ENCODE peak calls at places on chromosome 18, in seven cellular contexts. N is transverse colon; U is mucosa of descending colon; Y is endodermal cell; I is lung; T is CD8-positive, alpha-beta T cell; Q is OCI-LY7. J is an unnamed sample.

GRCh38 chr18:13003466-13003896 is 12.3 kb downstream of the CEP192 start:
- DNase-seq in U (peak), T (no peak), Q (peak), I (no peak), Y (peak), N (no peak), J (no peak)

GRCh38 chr18:32372381-32373061 is 98.2 kb downstream of the GAREM1 start:
- DNase-seq in Q (no peak), Y (no peak), T (no peak), I (peak), U (peak), N (peak), J (peak)

GRCh38 chr18:35201502-35201901 is 39.3 kb upstream of the ZNF397 start:
- DNase-seq in Y (no peak), I (no peak), Q (no peak), T (no peak), U (no peak), N (no peak), J (no peak)

GRCh38 chr18:12639990-12640880 is 17.7 kb downstream of the SPIRE1 start:
- DNase-seq in I (no peak), Q (no peak), U (no peak), T (no peak), Y (no peak), N (no peak), J (no peak)

GRCh38 chr18:41144444-41144843 is 810.6 kb upstream of the PIK3C3 start:
- DNase-seq in Y (no peak), I (no peak), T (no peak), N (no peak), Q (no peak), U (no peak), J (no peak)

GRCh38 chr18:32049393-32050161 is 31.0 kb downstream of the RNF125 start:
- DNase-seq in Y (no peak), N (peak), Q (peak), T (peak), U (peak), I (peak), J (peak)

GRCh38 chr18:26956894-26957293 is 91.4 kb upstream of the AQP4 start:
- DNase-seq in I (no peak), N (no peak), Q (peak), U (no peak), Y (peak), T (no peak), J (no peak)

GRCh38 chr18:28729321-28729720 is 552.4 kb upstream of the CDH2 start:
- DNase-seq in N (no peak), U (no peak), T (no peak), Y (no peak), I (no peak), Q (no peak), J (no peak)

GRCh38 chr18:26865557-26865956 is at the start of gene AQP4:
- DNase-seq in Y (peak), I (peak), N (no peak), Q (no peak), U (no peak), T (no peak), J (no peak)

GRCh38 chr18:49656098-49656591 is 94.3 kb downstream of the LIPG start:
- DNase-seq in T (no peak), Q (no peak), Y (peak), N (no peak), I (no peak), U (no peak), J (no peak)

GRCh38 chr18:50859793-50860192 is 19.1 kb upstream of the ME2 start:
- DNase-seq in Q (no peak), N (no peak), T (no peak), Y (no peak), I (no peak), U (no peak), J (no peak)

GRCh38 chr18:75005622-75006021 is 203.3 kb downstream of the PTGR3 start:
- DNase-seq in U (no peak), Y (no peak), T (no peak), Q (no peak), I (no peak), N (no peak), J (no peak)

DNA sequence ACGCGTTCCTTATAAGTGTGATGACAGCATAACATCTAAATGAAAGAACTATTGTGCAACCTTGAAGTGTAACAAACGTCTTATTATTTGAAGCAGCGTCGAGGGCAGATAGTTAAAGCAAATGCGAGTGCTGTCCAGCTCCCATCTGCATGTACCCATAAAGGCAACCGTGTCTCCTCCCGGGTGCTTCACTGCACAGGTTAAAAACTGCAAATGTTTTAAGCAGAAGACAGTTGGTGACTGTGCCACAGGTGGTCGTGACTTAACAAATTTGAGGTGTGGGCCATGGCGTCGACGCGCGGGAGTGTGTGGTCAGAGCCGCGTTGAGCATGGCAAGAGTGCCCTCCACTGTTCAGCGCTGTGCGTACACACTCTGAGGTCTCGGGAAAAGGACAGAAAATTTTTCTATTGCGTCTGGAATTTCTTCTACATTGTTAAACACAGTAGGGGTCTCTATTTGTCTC is 6.4 kb downstream of the SALL3 start:
- DNase-seq in U (peak), T (no peak), N (no peak), Q (peak), I (no peak), Y (peak), J (no peak)
- TF ChIP-seq CTCF in U (no peak), T (no peak), N (no peak), Q (peak), I (no peak), Y (peak), J (no peak)

DNA sequence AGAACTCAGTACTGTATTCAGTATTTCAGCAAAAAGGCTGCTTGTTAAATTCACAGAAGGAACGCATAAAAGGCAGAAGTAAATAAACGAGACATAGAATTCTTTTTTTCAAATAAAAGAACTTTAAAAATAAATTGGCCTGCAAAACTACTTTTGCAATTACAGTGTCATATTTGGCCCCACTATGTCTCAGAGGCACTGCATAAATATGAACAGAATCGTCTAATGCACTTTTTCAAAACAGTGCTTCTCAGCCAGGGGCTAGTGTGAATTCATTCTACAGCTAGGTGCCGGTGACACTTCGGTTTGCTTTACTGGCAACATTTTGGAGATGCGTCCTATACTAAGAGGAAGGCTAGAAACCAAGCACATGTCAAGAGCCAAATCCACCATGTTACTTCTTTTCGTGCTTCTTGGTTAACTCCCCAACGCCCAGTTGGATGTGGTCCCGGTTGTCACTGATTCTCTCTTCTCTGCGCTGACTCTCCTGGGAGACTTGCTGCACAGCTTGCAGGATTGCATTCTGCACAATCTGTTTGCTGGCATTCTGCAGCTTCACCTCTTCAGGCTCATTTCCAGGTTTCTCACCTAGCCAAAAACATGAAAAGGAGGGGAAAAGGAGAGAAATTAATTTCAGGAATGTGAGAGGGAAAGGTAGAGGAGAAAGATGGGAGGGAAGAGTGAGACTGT is 51.7 kb downstream of the AKAIN1 start:
- DNase-seq in Y (no peak), T (no peak), Q (no peak), U (no peak), N (no peak), I (no peak), J (no peak)
- H3K4me3 ChIP-seq in Y (no peak), T (no peak), Q (no peak), U (no peak), N (no peak), I (no peak), J (no peak)

GRCh38 chr18:78650926-78651325 is 328.7 kb upstream of the SALL3 start:
- DNase-seq in T (no peak), Y (no peak), N (no peak), U (no peak), Q (no peak), I (no peak), J (no peak)
- TF ChIP-seq CTCF in T (no peak), Y (no peak), N (no peak), U (no peak), Q (no peak), I (no peak), J (no peak)

GRCh38 chr18:47522359-47522758 is 270.9 kb upstream of the SKOR2 start:
- DNase-seq in Y (no peak), N (no peak), I (no peak), T (no peak), Q (no peak), U (no peak), J (peak)

GRCh38 chr18:47528343-47528742 is 276.9 kb upstream of the SKOR2 start:
- DNase-seq in T (no peak), N (no peak), Q (no peak), U (no peak), I (no peak), Y (no peak), J (no peak)

GRCh38 chr18:47531759-47532158 is 280.3 kb upstream of the SKOR2 start:
- DNase-seq in N (no peak), T (no peak), I (no peak), U (no peak), Q (no peak), Y (peak), J (no peak)

GRCh38 chr18:47530695-47531094 is 279.2 kb upstream of the SKOR2 start:
- DNase-seq in Y (no peak), Q (no peak), T (no peak), N (no peak), U (no peak), I (no peak), J (no peak)

GRCh38 chr18:47526147-47526546 is 274.7 kb upstream of the SKOR2 start:
- DNase-seq in I (no peak), N (no peak), Y (no peak), U (no peak), Q (no peak), T (no peak), J (no peak)
- H3K4me3 ChIP-seq in I (no peak), N (no peak), Y (no peak), U (no peak), Q (no peak), T (no peak), J (no peak)

GRCh38 chr18:36492604-36493329 is 195.3 kb downstream of the FHOD3 start:
- DNase-seq in Q (no peak), T (no peak), U (no peak), Y (no peak), I (no peak), N (no peak), J (no peak)
- TF ChIP-seq CTCF in Q (no peak), T (no peak), U (no peak), Y (peak), I (no peak), N (no peak), J (no peak)